ENCODE peak calls at places on chromosomes 11 and 22, in five cellular contexts. X, J, K, E and F are unnamed samples.

GRCh38 chr22:26292667-26292995 is 123.4 kb downstream of the SEZ6L start:
- DNase-seq in X (no peak), J (no peak), E (no peak), K (no peak), F (no peak)

GRCh38 chr22:48950151-48950915 is 877.3 kb downstream of the BRD1 start:
- DNase-seq in K (no peak), E (no peak), X (no peak), J (no peak), F (peak; percentile 8)

GRCh38 chr11:36500315-36500721 is 9.8 kb downstream of the TRAF6 start:
- DNase-seq in X (peak; percentile 78), E (no peak), K (no peak), J (no peak), F (peak; percentile 51)

GRCh38 chr11:65502852-65503603 is 4.2 kb downstream of the MALAT1 start:
- DNase-seq in E (no peak), J (no peak), K (no peak), X (peak; percentile 19), F (no peak)

GRCh38 chr22:35620624-35621245 is 3.6 kb upstream of the MB start:
- DNase-seq in K (no peak), J (no peak), E (peak; percentile 83), X (no peak), F (no peak)

GRCh38 chr11:126456783-126457542 is 101.5 kb downstream of the ST3GAL4 start:
- DNase-seq in K (no peak), E (no peak), J (no peak), X (no peak), F (no peak)

GRCh38 chr11:3967695-3968094 is 112.2 kb downstream of the STIM1 start:
- DNase-seq in K (no peak), E (no peak), J (no peak), X (no peak), F (no peak)

GRCh38 chr22:22067192-22067591 is 84.6 kb upstream of the TOP3B start:
- DNase-seq in E (no peak), X (no peak), J (no peak), K (no peak), F (no peak)

GRCh38 chr11:126358763-126359160 is 3.3 kb downstream of the ST3GAL4 start:
- DNase-seq in E (no peak), K (no peak), J (no peak), X (no peak), F (no peak)

GRCh38 chr11:108319541-108320145 is 96.8 kb downstream of the ATM start:
- DNase-seq in E (no peak), J (no peak), K (no peak), X (no peak), F (no peak)

GRCh38 chr11:6681949-6682348 is 1.2 kb downstream of the MRPL17 start:
- DNase-seq in E (no peak), J (no peak), K (no peak), X (no peak), F (no peak)

GRCh38 chr11:113398669-113399430 is 11.3 kb downstream of the ANKK1 start:
- DNase-seq in E (no peak), X (no peak), J (no peak), K (no peak), F (no peak)

GRCh38 chr22:31586137-31586920 is 75.7 kb downstream of the PISD start:
- DNase-seq in J (no peak), X (no peak), E (no peak), K (peak; percentile 84), F (no peak)

GRCh38 chr22:37165066-37165465 is 15.3 kb upstream of the IL2RB start:
- DNase-seq in X (no peak), J (no peak), E (no peak), K (no peak), F (no peak)

GRCh38 chr11:46296520-46297448 is 19.3 kb downstream of the CREB3L1 start:
- DNase-seq in K (no peak), J (no peak), E (no peak), X (peak; percentile 74), F (no peak)

GRCh38 chr11:126790550-126790981 is 210.0 kb downstream of the KIRREL3 start:
- DNase-seq in E (no peak), K (no peak), X (peak; percentile 87), J (no peak), F (no peak)

GRCh38 chr22:32544953-32545558 is 70.4 kb downstream of the FBXO7 start:
- DNase-seq in K (no peak), X (no peak), E (no peak), J (no peak), F (no peak)

GRCh38 chr11:11533751-11534150 is 88.1 kb downstream of the GALNT18 start:
- DNase-seq in J (no peak), K (no peak), X (no peak), E (peak; percentile 34), F (no peak)

GRCh38 chr22:43446037-43446803 is 34.4 kb downstream of the MPPED1 start:
- DNase-seq in E (peak; percentile 68), J (no peak), X (no peak), K (no peak), F (no peak)

GRCh38 chr11:1461806-1462455 is 24.6 kb downstream of the MOB2 start:
- DNase-seq in K (no peak), X (no peak), E (no peak), J (no peak), F (no peak)

GRCh38 chr22:37484115-37485005 is 1.8 kb downstream of the MFNG start:
- DNase-seq in K (no peak), E (no peak), J (no peak), X (no peak), F (peak; percentile 80)

GRCh38 chr22:49204599-49205214 is 623.0 kb downstream of the BRD1 start:
- DNase-seq in K (no peak), J (no peak), E (no peak), X (no peak), F (no peak)

GRCh38 chr11:118133816-118134215 is 18.8 kb downstream of the SCN4B start:
- DNase-seq in J (no peak), E (no peak), X (no peak), K (no peak), F (no peak)

GRCh38 chr11:23079382-23079813 is 219.1 kb upstream of the CCDC179 start:
- DNase-seq in X (no peak), J (no peak), E (no peak), K (no peak), F (no peak)